ENCODE peak calls at places on chromosomes 1 and 21, in ten cellular contexts. A, Y, G, D, O, U, M, B, R and V are unnamed samples.

GRCh38 chr21:41881051-41881450 is 1.9 kb upstream of the PRDM15 start:
- DNase-seq in A (no peak), Y (no peak), G (no peak), D (no peak), O (no peak), U (no peak), M (no peak), B (no peak), R (no peak), V (no peak)

GRCh38 chr1:1250828-1251284 is 4.3 kb upstream of the C1QTNF12 start:
- DNase-seq in A (no peak), Y (no peak), G (no peak), D (no peak), O (peak; percentile 24), U (no peak), M (no peak), B (no peak), R (no peak), V (no peak)

GRCh38 chr21:31865429-31865970 is 7.3 kb upstream of the HUNK start:
- DNase-seq in A (no peak), Y (no peak), G (no peak), D (no peak), O (peak; percentile 39), U (no peak), M (peak; percentile 16), B (no peak), R (peak; percentile 54), V (no peak)

GRCh38 chr1:198465201-198466144 is 75.0 kb downstream of the ATP6V1G3 start:
- DNase-seq in A (peak; percentile 55), Y (no peak), G (no peak), D (no peak), O (no peak), U (no peak), M (no peak), B (no peak), R (no peak), V (no peak)

GRCh38 chr1:147822292-147822691 is 61.9 kb upstream of the GJA5 start:
- DNase-seq in A (no peak), Y (no peak), G (no peak), D (no peak), O (no peak), U (no peak), M (no peak), B (no peak), R (no peak), V (no peak)

GRCh38 chr21:42384999-42385398 is 10.9 kb downstream of the TMPRSS3 start:
- DNase-seq in A (no peak), Y (no peak), G (no peak), D (no peak), O (peak; percentile 2), U (no peak), M (no peak), B (no peak), R (no peak), V (peak; percentile 25)

GRCh38 chr21:34166468-34166867 is 93.1 kb downstream of the MRPS6 start:
- DNase-seq in A (no peak), Y (no peak), G (no peak), D (no peak), O (no peak), U (no peak), M (no peak), B (no peak), R (no peak), V (no peak)

GRCh38 chr1:56137829-56138505 is 441.4 kb downstream of the PLPP3 start:
- DNase-seq in A (no peak), Y (no peak), G (no peak), D (no peak), O (no peak), U (no peak), M (no peak), B (no peak), R (no peak), V (no peak)

GRCh38 chr1:72000809-72001208 is 281.5 kb downstream of the NEGR1 start:
- DNase-seq in A (peak; percentile 19), Y (no peak), G (no peak), D (no peak), O (no peak), U (no peak), M (no peak), B (no peak), R (no peak), V (no peak)

GRCh38 chr1:17919525-17920439 is 164.6 kb downstream of the ACTL8 start:
- DNase-seq in A (peak; percentile 84), Y (no peak), G (no peak), D (no peak), O (no peak), U (no peak), M (no peak), B (no peak), R (peak; percentile 41), V (no peak)

GRCh38 chr1:75707191-75707590 is 17.3 kb upstream of the ACADM start:
- DNase-seq in A (no peak), Y (no peak), G (no peak), D (no peak), O (no peak), U (no peak), M (no peak), B (no peak), R (peak; percentile 11), V (no peak)

GRCh38 chr1:206896261-206896660 is 982 bp upstream of the IL24 start:
- DNase-seq in A (no peak), Y (no peak), G (no peak), D (no peak), O (no peak), U (no peak), M (no peak), B (no peak), R (no peak), V (no peak)

GRCh38 chr1:9303916-9304315 is 11.2 kb downstream of the SPSB1 start:
- DNase-seq in A (no peak), Y (no peak), G (peak; percentile 59), D (no peak), O (no peak), U (no peak), M (no peak), B (no peak), R (no peak), V (no peak)

GRCh38 chr1:210558302-210558701 is 229.6 kb downstream of the HHAT start:
- DNase-seq in A (no peak), Y (peak; percentile 50), G (no peak), D (no peak), O (peak; percentile 61), U (peak; percentile 47), M (peak; percentile 60), B (no peak), R (peak; percentile 80), V (no peak)

GRCh38 chr1:25239681-25240541 is 7.3 kb downstream of the RSRP1 start:
- DNase-seq in A (peak; percentile 95), Y (peak; percentile 96), G (peak; percentile 97), D (peak; percentile 83), O (peak; percentile 93), U (peak; percentile 95), M (peak; percentile 92), B (peak; percentile 93), R (peak; percentile 94), V (peak; percentile 96)

GRCh38 chr1:21919520-21919919 is 17.6 kb downstream of the HSPG2 start:
- DNase-seq in A (no peak), Y (no peak), G (no peak), D (no peak), O (no peak), U (no peak), M (no peak), B (no peak), R (no peak), V (no peak)

GRCh38 chr1:206461602-206462455 is 8.4 kb upstream of the IKBKE start:
- DNase-seq in A (peak; percentile 78), Y (peak; percentile 64), G (no peak), D (peak; percentile 76), O (peak; percentile 65), U (no peak), M (no peak), B (peak; percentile 80), R (peak; percentile 87), V (no peak)

GRCh38 chr1:3598051-3598471 is 13.2 kb downstream of the MEGF6 start:
- DNase-seq in A (peak; percentile 36), Y (no peak), G (peak; percentile 67), D (no peak), O (no peak), U (peak; percentile 69), M (peak; percentile 48), B (no peak), R (no peak), V (peak; percentile 83)
- H3K27ac ChIP-seq in A (no peak overlapping the region), Y (no peak overlapping the region), G (no peak overlapping the region), D (no peak overlapping the region), O (no peak overlapping the region), U (no peak overlapping the region), M (no peak overlapping the region), B (no peak overlapping the region), R (no peak overlapping the region), V (no peak overlapping the region)

GRCh38 chr1:152444045-152444444 is 30.0 kb upstream of the CRNN start:
- DNase-seq in A (no peak), Y (no peak), G (no peak), D (peak; percentile 48), O (peak; percentile 55), U (no peak), M (no peak), B (no peak), R (peak; percentile 52), V (no peak)
- H3K9me3 ChIP-seq in A (peaks cover 7% of the 10 kb centered on the region), Y (no peaks in the 10 kb centered on the region), G (no peaks in the 10 kb centered on the region), D (no peaks in the 10 kb centered on the region), O (no peaks in the 10 kb centered on the region), U (no peaks in the 10 kb centered on the region), M (no peaks in the 10 kb centered on the region), B (no peaks in the 10 kb centered on the region), R (no peaks in the 10 kb centered on the region), V (no peaks in the 10 kb centered on the region)

DNA sequence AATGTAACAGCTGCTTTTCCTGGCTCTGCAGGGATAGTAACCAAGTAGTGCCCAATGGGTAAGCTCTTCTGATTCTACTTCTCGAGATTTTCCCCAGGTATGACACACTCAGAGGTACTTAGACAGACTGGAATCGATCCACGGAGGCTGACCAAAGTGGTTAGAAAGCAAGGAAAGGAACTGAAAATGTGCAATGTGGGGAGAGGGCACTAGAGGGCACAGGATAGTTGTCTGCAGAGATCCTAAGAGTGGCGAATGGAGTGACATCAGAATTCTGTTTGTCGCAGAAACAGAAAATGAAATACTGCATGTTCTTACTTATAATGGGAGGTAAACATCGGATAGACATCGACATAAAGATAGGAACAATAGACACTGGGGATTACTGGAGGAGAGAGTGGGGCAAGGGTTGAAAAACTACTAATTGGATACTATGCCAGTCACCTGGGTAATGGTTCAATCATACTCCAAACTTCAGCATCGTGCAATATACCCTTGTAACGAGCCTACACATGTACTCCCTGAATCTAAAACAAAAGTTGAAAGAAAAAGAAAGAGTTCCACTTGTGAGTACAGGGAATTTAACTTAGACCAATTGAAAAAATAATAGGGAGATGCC is 23.3 kb downstream of the CYP2J2 start:
- DNase-seq in A (peak; percentile 44), Y (peak; percentile 57), G (no peak), D (no peak), O (no peak), U (no peak), M (no peak), B (no peak), R (peak; percentile 61), V (no peak)
- TF ChIP-seq CTCF in A (peak; percentile 64), Y (peak; percentile 57), G (peak; percentile 25), D (peak; percentile 60), O (peak; percentile 26), U (peak; percentile 38), M (peak; percentile 31), B (peak; percentile 18), R (peak; percentile 71), V (peak; percentile 36)

DNA sequence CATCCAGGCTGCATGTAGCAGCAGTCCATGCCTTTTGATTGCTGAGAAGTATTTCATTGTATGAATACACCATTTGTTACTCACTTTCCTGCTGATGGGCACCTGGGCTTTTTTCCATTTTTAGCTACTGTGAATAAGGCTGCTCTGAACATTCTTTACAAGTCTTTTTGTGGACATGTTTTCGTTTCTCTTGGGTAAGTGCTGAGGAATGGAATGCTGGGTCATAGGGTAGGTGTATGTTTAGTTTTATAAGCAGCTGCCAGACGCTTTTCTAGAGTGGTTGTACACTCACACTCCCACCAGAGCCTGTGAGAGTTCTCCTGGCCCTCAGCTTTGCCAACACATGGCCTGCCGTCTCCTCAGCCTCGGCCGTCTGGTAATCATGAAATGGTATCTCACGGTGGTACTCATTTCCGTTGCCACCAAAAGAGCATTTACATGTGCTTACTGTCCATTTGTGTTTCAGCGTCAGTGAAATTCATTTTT is 22.7 kb downstream of the SLX9 start:
- DNase-seq in A (no peak), Y (no peak), G (peak; percentile 36), D (no peak), O (no peak), U (peak; percentile 50), M (peak; percentile 18), B (no peak), R (no peak), V (no peak)
- H3K27ac ChIP-seq in A (no peak overlapping the region), Y (peak overlapping the region; percentile 8), G (no peak overlapping the region), D (peak overlapping the region; percentile 44), O (no peak overlapping the region), U (peak overlapping the region; percentile 57), M (peak overlapping the region; percentile 57), B (peak overlapping the region; percentile 93), R (no peak overlapping the region), V (peak overlapping the region; percentile 70)